ENCODE peak calls at places on chromosome 19, in seven cellular contexts. P is left ventricle myocardium inferior; O is GM23338; L is stomach; D is GM23248; E is CD4-positive, CD25-positive, alpha-beta regulatory T cell; Y is small intestine. W is an unnamed sample.

GRCh38 chr19:19740755-19741154 is 7.8 kb upstream of the ZNF14 start:
- DNase-seq in L (no peak), O (no peak), D (no peak), Y (no peak), P (no peak), E (no peak), W (no peak)

GRCh38 chr19:47123406-47123805 is 7.2 kb upstream of the SAE1 start:
- DNase-seq in D (peak), O (no peak), P (no peak), L (no peak), E (no peak), Y (no peak), W (no peak)

GRCh38 chr19:7845390-7846179 is 15.6 kb downstream of the EVI5L start:
- DNase-seq in P (no peak), E (no peak), O (no peak), L (no peak), Y (no peak), D (no peak), W (no peak)

GRCh38 chr19:14361824-14362223 is 19.4 kb upstream of the ADGRE5 start:
- DNase-seq in D (no peak), E (no peak), L (no peak), P (no peak), O (peak), Y (no peak), W (no peak)

GRCh38 chr19:1259206-1259872 is 9.8 kb upstream of the CIRBP start:
- DNase-seq in Y (peak), E (peak), L (peak), P (peak), O (peak), D (peak), W (peak)

GRCh38 chr19:11422163-11423068 is 3.3 kb upstream of the RGL3 start:
- DNase-seq in E (peak), Y (peak), O (peak), P (peak), L (peak), D (peak), W (peak)

GRCh38 chr19:2371656-2372055 is 11.6 kb downstream of the TMPRSS9 start:
- DNase-seq in L (no peak), D (peak), P (no peak), O (no peak), Y (no peak), E (no peak), W (no peak)

GRCh38 chr19:53388168-53388567 is 6.8 kb upstream of the ZNF765 start:
- DNase-seq in D (peak), L (no peak), E (no peak), O (no peak), P (no peak), Y (no peak), W (no peak)

GRCh38 chr19:47389150-47389556 is 30.2 kb downstream of the MEIS3 start:
- DNase-seq in E (no peak), O (no peak), D (no peak), Y (no peak), P (no peak), L (no peak), W (no peak)

GRCh38 chr19:43777163-43777700 is 3.5 kb downstream of the KCNN4 start:
- DNase-seq in Y (no peak), O (no peak), L (no peak), E (peak), D (peak), P (no peak), W (peak)

GRCh38 chr19:43747557-43748204 is 7.1 kb downstream of the SMG9 start:
- DNase-seq in D (no peak), O (no peak), E (no peak), P (no peak), L (no peak), Y (no peak), W (no peak)

GRCh38 chr19:49664171-49665070 is 1.2 kb downstream of the IRF3 start:
- DNase-seq in Y (peak), P (peak), O (peak), L (peak), D (peak), E (peak), W (peak)

GRCh38 chr19:13644648-13645047 is 119.7 kb upstream of the MRI1 start:
- DNase-seq in Y (no peak), P (no peak), E (no peak), L (no peak), O (no peak), D (no peak), W (no peak)

GRCh38 chr19:33686246-33686645 is 64.5 kb downstream of the CHST8 start:
- DNase-seq in E (no peak), D (no peak), L (no peak), P (no peak), O (no peak), Y (no peak), W (no peak)

GRCh38 chr19:30924670-30925069 is 424.6 kb downstream of the TSHZ3 start:
- DNase-seq in E (no peak), O (no peak), L (no peak), Y (no peak), D (no peak), P (no peak), W (no peak)

GRCh38 chr19:40542197-40542859 is 34.3 kb upstream of the SHKBP1 start:
- DNase-seq in E (no peak), L (peak), P (peak), D (peak), Y (no peak), O (no peak), W (no peak)

GRCh38 chr19:18848860-18849661 is 17.3 kb downstream of the UPF1 start:
- DNase-seq in Y (no peak), P (peak), D (peak), L (no peak), O (no peak), E (no peak), W (no peak)

GRCh38 chr19:8552810-8553209 is 24.4 kb downstream of the MYO1F start:
- DNase-seq in D (no peak), P (no peak), L (no peak), E (no peak), Y (peak), O (peak), W (no peak)

GRCh38 chr19:16949496-16950023 is 60.8 kb downstream of the F2RL3 start:
- DNase-seq in L (no peak), O (no peak), D (no peak), Y (no peak), P (no peak), E (no peak), W (no peak)

GRCh38 chr19:11435833-11436313 is 438 bp downstream of the PRKCSH start:
- DNase-seq in O (peak), L (no peak), P (no peak), Y (peak), E (no peak), D (peak), W (no peak)

GRCh38 chr19:16831531-16831930 is 2.3 kb downstream of the SIN3B start:
- DNase-seq in P (no peak), L (no peak), Y (no peak), E (no peak), O (no peak), D (no peak), W (no peak)

GRCh38 chr19:48513289-48514122 is 1.9 kb upstream of the LMTK3 start:
- DNase-seq in O (peak), P (no peak), Y (peak), L (peak), D (peak), E (peak), W (peak)

GRCh38 chr19:16778796-16779411 is 50.3 kb upstream of the SIN3B start:
- DNase-seq in D (peak), O (peak), Y (peak), P (peak), L (peak), E (peak), W (peak)

GRCh38 chr19:11087870-11088507 is 1.3 kb upstream of the LDLR start:
- DNase-seq in P (no peak), L (no peak), D (no peak), E (no peak), Y (no peak), O (no peak), W (no peak)

GRCh38 chr19:3358919-3359849 is 7.2 kb upstream of the NFIC start:
- DNase-seq in Y (peak), E (peak), O (peak), L (peak), P (peak), D (peak), W (peak)

GRCh38 chr19:16571283-16571682 is 932 bp downstream of the SLC35E1 start:
- DNase-seq in Y (no peak), O (no peak), D (peak), P (no peak), E (no peak), L (no peak), W (no peak)

DNA sequence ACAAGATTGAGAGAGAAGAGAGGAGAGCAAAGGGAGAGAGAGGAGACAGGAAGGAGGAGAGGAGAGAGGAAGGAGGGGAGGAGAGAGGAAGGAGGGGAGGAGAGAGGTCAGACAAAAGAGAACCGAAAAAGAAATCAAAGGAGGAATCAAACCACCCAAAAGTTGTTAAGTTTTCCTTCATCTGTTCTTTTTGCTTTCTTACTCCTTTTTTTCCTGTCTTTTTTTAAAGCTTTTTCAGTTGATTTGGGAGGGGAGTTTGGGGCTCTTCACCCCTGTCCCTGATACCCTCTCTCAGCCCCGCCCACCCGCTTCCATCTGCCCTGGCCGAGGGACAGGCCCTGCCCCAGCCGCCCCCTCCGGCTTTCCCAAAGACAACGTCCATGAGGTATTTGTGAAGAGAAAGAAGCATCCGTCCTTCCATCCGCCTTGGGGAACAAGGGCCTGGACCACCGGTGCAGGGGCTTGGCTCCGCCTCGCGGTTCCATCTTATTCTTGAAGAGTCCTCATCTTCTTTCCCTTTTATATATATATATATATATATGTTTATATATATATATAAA is 13.3 kb downstream of the ZNF574 start:
- DNase-seq in Y (no peak), O (peak), L (no peak), E (no peak), D (no peak), P (no peak), W (no peak)
- H3K27ac ChIP-seq in Y (no peak), O (no peak), L (peak), E (no peak), D (peak), P (peak), W (no peak)

DNA sequence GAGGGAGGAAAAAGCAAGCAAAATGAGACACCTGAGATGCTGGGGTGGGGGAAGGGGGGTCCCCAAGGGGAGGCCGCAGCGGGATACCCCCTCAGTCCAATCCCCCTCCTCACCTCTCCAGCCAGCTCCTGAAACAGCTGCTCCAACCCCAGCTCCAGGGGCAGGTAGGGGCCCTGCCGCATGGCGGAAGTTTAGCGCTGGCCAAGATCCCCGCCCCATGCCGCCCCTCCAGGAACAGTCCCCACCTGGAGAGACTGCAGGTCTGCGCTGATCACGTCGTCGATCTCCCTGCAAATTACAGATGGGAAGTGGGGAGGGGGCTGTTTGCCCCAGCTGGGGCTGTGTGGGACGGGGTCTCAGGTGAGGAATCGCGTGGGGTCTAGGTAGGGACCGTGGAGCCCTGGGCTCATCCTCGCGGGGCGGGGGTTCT is 9.0 kb downstream of the CAPN12 start:
- DNase-seq in O (peak), L (peak), P (no peak), Y (peak), D (no peak), E (peak), W (peak)
- H3K4me3 ChIP-seq in O (peak), L (peak), P (no peak), Y (peak), D (no peak), E (peak), W (peak)

DNA sequence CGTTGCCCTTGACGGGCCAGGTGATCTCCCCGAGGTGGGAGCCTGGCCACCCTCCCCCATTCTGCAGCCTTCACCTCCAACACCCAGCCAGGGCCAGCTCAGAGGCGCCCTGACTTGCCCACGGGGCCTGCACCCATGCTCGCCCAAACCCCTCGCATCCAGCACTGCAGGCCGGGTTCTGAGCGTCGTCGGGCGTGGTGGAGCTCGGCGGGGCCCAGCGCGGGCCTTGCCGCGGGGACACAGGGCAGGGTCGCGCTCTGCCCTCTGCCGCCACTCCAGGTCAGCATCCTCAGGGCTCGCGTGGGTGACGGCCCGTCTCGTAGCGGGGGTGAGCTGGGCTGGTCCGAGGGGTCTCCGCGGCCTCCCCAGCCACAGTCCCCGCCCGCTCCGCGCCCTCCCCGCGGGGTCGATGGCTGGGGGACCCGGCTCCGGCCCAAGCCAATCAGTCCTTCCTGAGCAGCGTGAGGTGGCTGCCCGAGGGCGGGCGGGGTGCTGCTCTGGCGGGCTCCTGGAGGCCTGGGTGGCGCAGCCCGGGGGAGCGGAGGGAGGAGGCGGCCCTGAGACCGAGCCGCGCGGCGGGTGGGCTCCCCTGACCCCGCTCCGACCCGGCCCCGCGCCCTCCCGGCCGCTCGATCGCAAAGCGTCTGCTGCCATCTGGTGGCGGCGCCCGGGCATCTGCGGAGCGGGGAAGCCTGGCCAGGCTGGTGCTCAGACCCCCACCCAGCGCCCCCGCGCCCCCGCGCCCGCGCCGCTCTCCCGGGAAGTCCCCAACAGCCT is 61.4 kb downstream of the CCNE1 start:
- DNase-seq in Y (peak), P (peak), O (peak), E (peak), L (peak), D (peak), W (peak)
- H3K27ac ChIP-seq in Y (no peak), P (no peak), O (no peak), E (no peak), L (no peak), D (no peak), W (no peak)

GRCh38 chr19:9622531-9622930 is 1.5 kb upstream of the ZNF561 start:
- DNase-seq in L (no peak), D (no peak), O (no peak), Y (no peak), E (no peak), P (no peak), W (no peak)
- H3K4me3 ChIP-seq in L (no peak), D (no peak), O (no peak), Y (no peak), E (no peak), P (no peak), W (no peak)

DNA sequence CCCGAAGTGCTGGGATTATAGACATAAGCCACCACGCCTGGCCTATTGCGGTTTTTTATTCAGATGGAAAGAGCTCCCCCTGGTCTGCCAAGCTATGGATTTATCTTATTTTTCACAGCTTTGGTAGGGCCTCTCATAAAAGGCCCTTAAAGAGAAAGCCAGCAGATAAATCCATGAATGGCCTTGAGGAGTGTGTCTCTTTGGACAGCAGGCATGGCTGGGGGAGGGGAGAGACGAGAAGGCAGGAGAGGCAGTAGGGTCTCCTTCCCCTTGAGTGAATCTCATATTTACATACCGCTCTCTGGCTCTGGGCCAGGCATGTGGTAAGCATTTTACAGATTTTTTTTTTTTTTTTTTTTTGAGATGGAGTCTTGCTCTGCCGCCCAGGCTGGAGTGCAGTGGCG is 25.2 kb downstream of the MARK4 start:
- DNase-seq in D (peak), P (no peak), E (no peak), L (no peak), Y (no peak), O (no peak), W (no peak)
- H3K27ac ChIP-seq in D (no peak), P (no peak), E (no peak), L (no peak), Y (no peak), O (no peak), W (no peak)

W was measured in CD8-positive, alpha-beta memory T cell.